ENCODE peak calls at places on chromosomes 2 and 18, in four cellular contexts. B is ureter, U is foreskin fibroblast, R is COR-L47. C is an unnamed sample.
A peak's percentile ranks its signal among the peaks of the same experiment; 100 is the strongest.

GRCh38 chr18:62957885-62958472 is 242.6 kb downstream of the PHLPP1 start:
- DNase-seq in B (no peak), U (peak; percentile 54), R (peak; percentile 68), C (no peak)

GRCh38 chr2:36170805-36171204 is 184.8 kb upstream of the CRIM1 start:
- DNase-seq in B (no peak), U (no peak), R (no peak), C (no peak)

GRCh38 chr18:59228361-59228760 is 8.4 kb downstream of the GRP start:
- DNase-seq in B (no peak), U (peak; percentile 33), R (no peak), C (peak; percentile 42)

GRCh38 chr2:235106874-235107639 is 155.2 kb downstream of the SH3BP4 start:
- DNase-seq in B (peak; percentile 60), U (peak; percentile 87), R (peak; percentile 39), C (peak; percentile 88)

GRCh38 chr2:197515277-197515797 is 529 bp upstream of the MOB4 start:
- DNase-seq in B (no peak), U (no peak), R (no peak), C (peak; percentile 6)

GRCh38 chr2:229795058-229795457 is 80.7 kb upstream of the DNER start:
- DNase-seq in B (no peak), U (no peak), R (no peak), C (no peak)

GRCh38 chr18:49691177-49691608 is 122.1 kb downstream of the ACAA2 start:
- DNase-seq in B (no peak), U (peak; percentile 91), R (no peak), C (peak; percentile 82)

GRCh38 chr2:147524912-147525311 is 319.9 kb upstream of the ACVR2A start:
- DNase-seq in B (no peak), U (no peak), R (no peak), C (no peak)

GRCh38 chr2:196435189-196435588 is 204.3 kb upstream of the CCDC150 start:
- DNase-seq in B (no peak), U (peak; percentile 12), R (no peak), C (peak; percentile 24)